ENCODE peak calls at places on chromosomes 3 and 15, in four cellular contexts. T is hepatic stellate cell; F is stimulated activated CD8-positive, alpha-beta memory T cell treated with anti-CD3 and anti-CD28 coated beads, Interleukin-2, amount 100 ng/mL, for 48 hours; I is activated CD8-positive, alpha-beta memory T cell treated with anti-CD3 and anti-CD28 coated beads, Interleukin-2, amount 50 U/mL, for 48 hours. K is an unnamed sample.

GRCh38 chr15:78130466-78131294 is 565 bp downstream of the CIB2 start:
- DNase-seq in T (no peak), I (no peak), F (no peak), K (no peak)

GRCh38 chr3:45984331-45985312 is 11.0 kb downstream of the FYCO1 start:
- DNase-seq in F (no peak), T (no peak), I (no peak), K (no peak)

GRCh38 chr3:124532071-124532470 is 198.2 kb upstream of the UMPS start:
- DNase-seq in F (no peak), I (no peak), T (no peak), K (no peak)

GRCh38 chr15:71011503-71012155 is 103.6 kb upstream of the THSD4 start:
- DNase-seq in T (peak), I (no peak), F (no peak), K (no peak)

GRCh38 chr3:178063475-178063874 is 472.8 kb upstream of the KCNMB2 start:
- DNase-seq in F (no peak), I (no peak), T (no peak), K (no peak)

GRCh38 chr15:90563460-90563859 is 33.7 kb downstream of the CRTC3 start:
- DNase-seq in T (no peak), F (no peak), I (no peak), K (no peak)

GRCh38 chr3:111676177-111677021 is 81.3 kb upstream of the ZBED2 start:
- DNase-seq in I (no peak), T (no peak), F (no peak), K (no peak)

GRCh38 chr15:79025802-79026201 is 64.8 kb downstream of the RASGRF1 start:
- DNase-seq in I (no peak), F (no peak), T (no peak), K (no peak)

GRCh38 chr3:179234244-179234643 is 16.7 kb downstream of the KCNMB3 start:
- DNase-seq in T (no peak), F (no peak), I (no peak), K (no peak)

GRCh38 chr15:88334436-88334835 is 77.9 kb upstream of the NTRK3 start:
- DNase-seq in F (no peak), I (no peak), T (peak), K (no peak)

GRCh38 chr3:46674031-46674592 is 19.4 kb downstream of the ALS2CL start:
- DNase-seq in T (no peak), I (no peak), F (no peak), K (no peak)

GRCh38 chr3:25468866-25469319 is 40.8 kb downstream of the RARB start:
- DNase-seq in I (no peak), F (no peak), T (peak), K (no peak)

GRCh38 chr3:172856766-172857742 is 106.5 kb downstream of the ECT2 start:
- DNase-seq in F (no peak), I (no peak), T (peak), K (no peak)

GRCh38 chr3:30630238-30631030 is 24.0 kb downstream of the TGFBR2 start:
- DNase-seq in I (no peak), F (no peak), T (no peak), K (no peak)

GRCh38 chr3:143736651-143737050 is 111.6 kb downstream of the SLC9A9 start:
- DNase-seq in F (no peak), I (no peak), T (no peak), K (no peak)

GRCh38 chr15:73716417-73716816 is 32.2 kb downstream of the CD276 start:
- DNase-seq in T (no peak), I (no peak), F (no peak), K (peak)

GRCh38 chr3:25962255-25962654 is 172.4 kb downstream of the OXSM start:
- DNase-seq in F (no peak), T (no peak), I (no peak), K (no peak)

GRCh38 chr3:104846270-104846669 is 520.4 kb upstream of the ALCAM start:
- DNase-seq in I (no peak), F (no peak), T (peak), K (no peak)

GRCh38 chr15:22780267-22780666 is 6.2 kb upstream of the NIPA1 start:
- DNase-seq in F (no peak), I (no peak), T (no peak), K (no peak)

GRCh38 chr3:22887664-22888291 is 315.3 kb upstream of the UBE2E2 start:
- DNase-seq in F (no peak), I (no peak), T (peak), K (no peak)

GRCh38 chr15:29920515-29920914 is 98.2 kb upstream of the TJP1 start:
- DNase-seq in T (no peak), F (no peak), I (no peak), K (no peak)

GRCh38 chr3:154971771-154972326 is 108.3 kb upstream of the MME start:
- DNase-seq in T (no peak), I (no peak), F (no peak), K (no peak)

GRCh38 chr3:186108106-186108940 is 566 bp downstream of the ETV5 start:
- DNase-seq in T (peak), F (no peak), I (peak), K (no peak)

GRCh38 chr3:100650651-100651611 is 41.5 kb downstream of the ADGRG7 start:
- DNase-seq in I (no peak), F (no peak), T (peak), K (no peak)

GRCh38 chr3:18424862-18425640 is at the start of gene SATB1:
- DNase-seq in I (peak), T (no peak), F (no peak), K (no peak)

GRCh38 chr15:70050447-70050846 is 47.3 kb downstream of the TLE3 start:
- DNase-seq in T (no peak), I (no peak), F (no peak), K (no peak)

GRCh38 chr3:40387001-40387894 is at the start of gene ENTPD3:
- DNase-seq in I (peak), T (no peak), F (peak), K (no peak)

GRCh38 chr3:53046171-53047170 is 598 bp upstream of the SFMBT1 start:
- DNase-seq in F (peak), T (peak), I (peak), K (no peak)

GRCh38 chr3:146550743-146551510 is 6.5 kb upstream of the PLSCR1 start:
- DNase-seq in I (no peak), T (peak), F (no peak), K (no peak)

GRCh38 chr15:57923311-57923710 is 142.2 kb downstream of the ALDH1A2 start:
- DNase-seq in F (no peak), T (no peak), I (no peak), K (no peak)

GRCh38 chr3:119206611-119207511 is 33.5 kb downstream of the UPK1B start:
- DNase-seq in F (no peak), I (no peak), T (no peak), K (no peak)

GRCh38 chr15:79570004-79570403 is 137.9 kb downstream of the MINAR1 start:
- DNase-seq in T (no peak), F (no peak), I (no peak), K (no peak)

GRCh38 chr15:60006808-60007346 is 2.8 kb downstream of the FOXB1 start:
- DNase-seq in F (no peak), I (no peak), T (no peak), K (no peak)

GRCh38 chr3:9202546-9202945 is 46.9 kb downstream of the SRGAP3 start:
- DNase-seq in F (no peak), I (no peak), T (no peak), K (no peak)

GRCh38 chr3:113498221-113499005 is 16.5 kb downstream of the SPICE1 start:
- DNase-seq in F (no peak), T (no peak), I (no peak), K (no peak)

GRCh38 chr3:99384596-99384995 is 253.8 kb upstream of the COL8A1 start:
- DNase-seq in F (no peak), T (no peak), I (no peak), K (no peak)

K was measured in NCI-H2081 treated with DMSO at 0.1 percent for 48 hours.